ENCODE peak calls at places on chromosomes 4 and X, in six cellular contexts. One of them, this sample, is unnamed.

GRCh38 chrX:94288325-94288724 is 614.3 kb downstream of the FAM133A start:
- DNase-seq in neural progenitor cell: peak; percentile 10
- DNase-seq in GM23338: peak; percentile 17
- DNase-seq in K562: no peak
- DNase-seq in IMR-90: no peak
- DNase-seq in fibroblast of lung: no peak
- DNase-seq in this sample: peak; percentile 6

GRCh38 chr4:38765391-38765790 is 17.4 kb downstream of the TLR10 start:
- DNase-seq in neural progenitor cell: no peak
- DNase-seq in IMR-90: peak; percentile 80
- DNase-seq in GM23338: no peak
- DNase-seq in K562: no peak
- DNase-seq in fibroblast of lung: peak; percentile 27
- DNase-seq in this sample: no peak

GRCh38 chrX:100731441-100732281 is at the start of gene SYTL4:
- DNase-seq in IMR-90: no peak
- DNase-seq in K562: peak; percentile 43
- DNase-seq in neural progenitor cell: peak; percentile 57
- DNase-seq in GM23338: peak; percentile 60
- DNase-seq in fibroblast of lung: no peak
- DNase-seq in this sample: peak; percentile 31

GRCh38 chrX:19285857-19286256 is 57.9 kb upstream of the PDHA1 start:
- DNase-seq in neural progenitor cell: no peak
- DNase-seq in K562: no peak
- DNase-seq in GM23338: no peak
- DNase-seq in IMR-90: no peak
- DNase-seq in fibroblast of lung: no peak
- DNase-seq in this sample: no peak

GRCh38 chr4:168453146-168453545 is 27.1 kb downstream of the DDX60L start:
- DNase-seq in fibroblast of lung: no peak
- DNase-seq in K562: no peak
- DNase-seq in IMR-90: no peak
- DNase-seq in GM23338: no peak
- DNase-seq in neural progenitor cell: peak; percentile 31
- DNase-seq in this sample: no peak

GRCh38 chr4:77817304-77818076 is 1.7 kb downstream of the CNOT6L start:
- DNase-seq in K562: no peak
- DNase-seq in neural progenitor cell: no peak
- DNase-seq in IMR-90: no peak
- DNase-seq in fibroblast of lung: no peak
- DNase-seq in GM23338: no peak
- DNase-seq in this sample: peak; percentile 57

GRCh38 chr4:147198411-147199051 is 252.9 kb upstream of the TTC29 start:
- DNase-seq in fibroblast of lung: no peak
- DNase-seq in GM23338: peak; percentile 70
- DNase-seq in K562: no peak
- DNase-seq in neural progenitor cell: peak; percentile 58
- DNase-seq in IMR-90: peak; percentile 41
- DNase-seq in this sample: no peak

GRCh38 chrX:47854474-47854873 is 17.8 kb downstream of the ZNF81 start:
- DNase-seq in GM23338: peak; percentile 31
- DNase-seq in fibroblast of lung: peak; percentile 36
- DNase-seq in neural progenitor cell: peak; percentile 45
- DNase-seq in K562: no peak
- DNase-seq in IMR-90: peak; percentile 13
- DNase-seq in this sample: peak; percentile 30

GRCh38 chr4:169485791-169486742 is 126.3 kb downstream of the NEK1 start:
- DNase-seq in IMR-90: peak; percentile 71
- DNase-seq in GM23338: peak; percentile 66
- DNase-seq in neural progenitor cell: peak; percentile 49
- DNase-seq in K562: no peak
- DNase-seq in fibroblast of lung: peak; percentile 79
- DNase-seq in this sample: peak; percentile 48

GRCh38 chr4:9976781-9977180 is 44.5 kb downstream of the SLC2A9 start:
- DNase-seq in GM23338: no peak
- DNase-seq in K562: no peak
- DNase-seq in fibroblast of lung: no peak
- DNase-seq in neural progenitor cell: no peak
- DNase-seq in IMR-90: no peak
- DNase-seq in this sample: no peak

GRCh38 chr4:80049813-80050534 is 23.1 kb downstream of the ANTXR2 start:
- DNase-seq in fibroblast of lung: peak; percentile 15
- DNase-seq in neural progenitor cell: no peak
- DNase-seq in K562: no peak
- DNase-seq in IMR-90: no peak
- DNase-seq in GM23338: no peak
- DNase-seq in this sample: no peak

GRCh38 chr4:96509039-96509741 is 669.3 kb downstream of the PDHA2 start:
- DNase-seq in K562: no peak
- DNase-seq in IMR-90: no peak
- DNase-seq in neural progenitor cell: no peak
- DNase-seq in GM23338: no peak
- DNase-seq in fibroblast of lung: no peak
- DNase-seq in this sample: no peak

GRCh38 chrX:150363561-150364346 is 637 bp downstream of the MAMLD1 start:
- DNase-seq in fibroblast of lung: peak; percentile 29
- DNase-seq in GM23338: peak; percentile 59
- DNase-seq in neural progenitor cell: peak; percentile 63
- DNase-seq in IMR-90: peak; percentile 29
- DNase-seq in K562: no peak
- DNase-seq in this sample: peak; percentile 55

DNA sequence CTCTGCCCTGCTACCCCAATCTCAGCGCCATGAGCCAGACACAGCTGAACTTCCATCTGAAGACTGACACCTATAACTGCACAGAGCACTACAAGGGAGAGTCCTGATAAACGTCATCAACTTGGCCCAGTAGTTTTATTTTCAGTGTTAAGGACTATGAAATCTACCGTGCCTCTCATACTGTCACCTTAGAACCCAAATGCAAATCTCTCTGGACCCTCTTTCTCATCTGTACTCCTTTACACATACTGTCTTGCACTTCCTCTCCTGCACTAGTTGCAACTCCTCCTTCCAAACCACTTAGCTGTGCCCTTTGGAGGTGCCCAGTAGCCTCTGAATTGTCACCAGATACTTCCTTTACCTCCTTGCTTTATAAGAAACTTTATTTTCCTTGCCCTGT is 420.2 kb upstream of the CNKSR2 start:
- DNase-seq in K562: no peak
- DNase-seq in fibroblast of lung: no peak
- DNase-seq in neural progenitor cell: no peak
- DNase-seq in IMR-90: no peak
- DNase-seq in GM23338: no peak
- DNase-seq in this sample: no peak
- H3K4me3 ChIP-seq in K562: no peak overlapping the region
- H3K4me3 ChIP-seq in fibroblast of lung: no peak overlapping the region
- H3K4me3 ChIP-seq in neural progenitor cell: no peak overlapping the region
- H3K4me3 ChIP-seq in IMR-90: no peak overlapping the region
- H3K4me3 ChIP-seq in GM23338: no peak overlapping the region
- H3K4me3 ChIP-seq in this sample: no peak overlapping the region

DNA sequence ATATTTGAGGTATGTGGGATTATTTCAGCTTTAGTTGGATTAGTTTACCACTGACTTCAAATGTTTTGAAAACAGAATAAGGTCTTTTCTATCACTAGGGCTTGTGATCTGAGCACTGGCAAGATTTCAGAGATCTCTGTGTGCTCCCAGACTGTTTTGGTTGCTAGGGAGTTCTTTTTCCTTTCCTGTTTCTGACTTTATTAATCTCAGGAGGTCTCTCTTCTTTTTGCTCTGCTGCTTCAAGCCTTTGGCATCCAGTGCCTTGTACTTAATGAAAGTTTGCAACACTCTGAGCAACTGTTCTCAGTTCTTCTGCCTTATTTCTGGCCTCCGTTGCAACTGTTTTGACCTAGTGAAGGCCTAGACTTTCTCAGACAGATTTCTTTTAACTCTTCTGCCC is 32.1 kb upstream of the PAQR3 start:
- DNase-seq in K562: no peak
- DNase-seq in IMR-90: no peak
- DNase-seq in fibroblast of lung: no peak
- DNase-seq in neural progenitor cell: no peak
- DNase-seq in GM23338: no peak
- DNase-seq in this sample: peak; percentile 38
- H3K27ac ChIP-seq in K562: no peak overlapping the region
- H3K27ac ChIP-seq in IMR-90: no peak overlapping the region
- H3K27ac ChIP-seq in fibroblast of lung: no peak overlapping the region
- H3K27ac ChIP-seq in neural progenitor cell: no peak overlapping the region
- H3K27ac ChIP-seq in GM23338: no peak overlapping the region
- H3K27ac ChIP-seq in this sample: peak overlapping the region; percentile 78

GRCh38 chr4:149999485-150000074 is 78.7 kb upstream of the DCLK2 start:
- DNase-seq in IMR-90: peak; percentile 87
- DNase-seq in K562: no peak
- DNase-seq in fibroblast of lung: peak; percentile 87
- DNase-seq in GM23338: peak; percentile 54
- DNase-seq in neural progenitor cell: peak; percentile 64
- DNase-seq in this sample: peak; percentile 68

GRCh38 chr4:149995134-149995756 is 83.0 kb upstream of the DCLK2 start:
- DNase-seq in K562: no peak
- DNase-seq in neural progenitor cell: no peak
- DNase-seq in fibroblast of lung: no peak
- DNase-seq in IMR-90: no peak
- DNase-seq in GM23338: no peak
- DNase-seq in this sample: no peak

GRCh38 chr4:150001815-150002214 is 76.4 kb upstream of the DCLK2 start:
- DNase-seq in neural progenitor cell: no peak
- DNase-seq in IMR-90: peak; percentile 59
- DNase-seq in GM23338: no peak
- DNase-seq in fibroblast of lung: no peak
- DNase-seq in K562: no peak
- DNase-seq in this sample: no peak

GRCh38 chr4:150002561-150002960 is 75.7 kb upstream of the DCLK2 start:
- DNase-seq in IMR-90: peak; percentile 34
- DNase-seq in K562: no peak
- DNase-seq in neural progenitor cell: no peak
- DNase-seq in fibroblast of lung: no peak
- DNase-seq in GM23338: no peak
- DNase-seq in this sample: no peak

DNA sequence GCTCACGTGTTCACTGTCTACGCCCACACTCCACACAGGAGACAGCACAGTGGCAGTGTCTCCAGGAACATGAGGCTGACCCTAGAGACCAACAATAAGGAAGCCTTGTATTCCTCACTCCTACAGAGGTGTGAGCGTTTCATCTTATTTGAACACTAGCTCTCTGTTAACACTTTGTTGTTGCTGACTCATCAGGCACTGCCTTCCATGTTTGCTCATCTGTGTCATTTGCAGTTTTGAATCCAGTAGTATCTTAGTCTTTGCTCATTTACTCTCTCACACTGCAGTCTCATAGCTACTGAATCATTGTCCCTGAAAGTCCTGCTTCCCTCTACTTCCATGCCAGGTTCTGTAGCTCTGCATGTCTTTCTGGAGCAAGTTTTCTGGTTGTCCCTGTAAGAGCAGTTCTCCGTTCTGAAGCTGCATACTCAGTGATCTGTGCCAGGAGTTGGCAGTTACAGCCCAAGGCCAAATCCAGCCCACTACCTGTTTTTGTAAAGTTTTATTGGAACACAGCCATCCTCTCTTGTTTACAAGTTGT is 80.3 kb upstream of the DCLK2 start:
- DNase-seq in GM23338: no peak
- DNase-seq in IMR-90: peak; percentile 60
- DNase-seq in fibroblast of lung: no peak
- DNase-seq in K562: no peak
- DNase-seq in neural progenitor cell: no peak
- DNase-seq in this sample: peak; percentile 56
- H2AFZ ChIP-seq in GM23338: peak overlapping the region; percentile 67
- H2AFZ ChIP-seq in IMR-90: peak overlapping the region; percentile 84
- H2AFZ ChIP-seq in fibroblast of lung: peak overlapping the region; percentile 81
- H2AFZ ChIP-seq in K562: peak overlapping the region; percentile 65
- H2AFZ ChIP-seq in neural progenitor cell: peak overlapping the region; percentile 79
- H2AFZ ChIP-seq in this sample: peak overlapping the region; percentile 2

GRCh38 chr4:159267023-159267939 is 164.4 kb downstream of the RAPGEF2 start:
- DNase-seq in K562: no peak
- DNase-seq in neural progenitor cell: peak; percentile 18
- DNase-seq in fibroblast of lung: peak; percentile 49
- DNase-seq in IMR-90: peak; percentile 48
- DNase-seq in GM23338: no peak
- DNase-seq in this sample: no peak

GRCh38 chr4:159269956-159270355 is 167.1 kb downstream of the RAPGEF2 start:
- DNase-seq in neural progenitor cell: no peak
- DNase-seq in GM23338: no peak
- DNase-seq in IMR-90: no peak
- DNase-seq in K562: no peak
- DNase-seq in fibroblast of lung: no peak
- DNase-seq in this sample: no peak

GRCh38 chr4:159267940-159268327 is 165.1 kb downstream of the RAPGEF2 start:
- DNase-seq in fibroblast of lung: peak; percentile 65
- DNase-seq in IMR-90: no peak
- DNase-seq in neural progenitor cell: no peak
- DNase-seq in GM23338: no peak
- DNase-seq in K562: no peak
- DNase-seq in this sample: no peak

GRCh38 chr4:159269143-159269542 is 166.3 kb downstream of the RAPGEF2 start:
- DNase-seq in neural progenitor cell: no peak
- DNase-seq in fibroblast of lung: no peak
- DNase-seq in K562: no peak
- DNase-seq in IMR-90: no peak
- DNase-seq in GM23338: no peak
- DNase-seq in this sample: no peak

DNA sequence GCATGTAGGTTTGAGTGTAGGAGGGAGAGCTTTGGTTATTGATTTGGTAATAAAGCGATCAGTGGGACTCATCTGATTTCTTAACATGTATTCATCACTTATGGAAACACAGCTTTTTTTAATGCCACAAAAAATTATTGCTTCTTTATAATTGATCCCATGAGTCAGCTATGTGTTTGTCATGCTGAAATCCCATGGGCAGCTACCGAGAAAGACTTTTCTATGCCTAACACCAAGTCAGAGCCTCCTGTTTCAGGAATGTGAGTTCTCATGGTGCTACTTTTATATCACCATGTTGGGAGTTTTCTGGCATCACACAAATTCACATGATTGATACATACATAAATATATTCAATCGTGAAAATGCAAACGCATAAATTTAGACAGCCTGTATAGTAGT is 165.7 kb downstream of the RAPGEF2 start:
- DNase-seq in IMR-90: no peak
- DNase-seq in GM23338: no peak
- DNase-seq in K562: no peak
- DNase-seq in fibroblast of lung: no peak
- DNase-seq in neural progenitor cell: no peak
- DNase-seq in this sample: no peak
- H3K4me3 ChIP-seq in IMR-90: no peak overlapping the region
- H3K4me3 ChIP-seq in GM23338: no peak overlapping the region
- H3K4me3 ChIP-seq in K562: no peak overlapping the region
- H3K4me3 ChIP-seq in fibroblast of lung: peak overlapping the region; percentile 51
- H3K4me3 ChIP-seq in neural progenitor cell: no peak overlapping the region
- H3K4me3 ChIP-seq in this sample: no peak overlapping the region

DNA sequence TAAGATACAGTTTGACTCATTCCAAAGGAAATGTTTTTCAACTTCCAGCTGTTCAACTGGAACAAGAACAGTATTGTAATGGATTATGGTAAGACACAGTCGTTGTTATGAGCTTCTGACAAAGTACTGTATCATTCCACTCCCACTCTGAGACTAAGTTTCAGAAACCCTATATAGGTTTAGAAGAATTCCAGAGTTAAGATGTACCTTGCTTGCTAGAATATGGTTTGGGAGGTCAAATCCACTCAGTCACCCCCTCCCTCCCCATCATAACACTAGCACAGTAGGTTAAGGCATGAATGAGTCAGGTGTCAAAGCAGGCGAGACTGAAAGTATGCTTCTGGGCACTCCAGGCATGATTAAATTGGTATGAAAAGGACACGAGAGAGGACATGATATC is 339.7 kb downstream of the DMD start:
- DNase-seq in IMR-90: peak; percentile 35
- DNase-seq in neural progenitor cell: no peak
- DNase-seq in K562: no peak
- DNase-seq in fibroblast of lung: peak; percentile 38
- DNase-seq in GM23338: no peak
- DNase-seq in this sample: no peak
- H3K27ac ChIP-seq in IMR-90: no peak overlapping the region
- H3K27ac ChIP-seq in neural progenitor cell: no peak overlapping the region
- H3K27ac ChIP-seq in K562: no peak overlapping the region
- H3K27ac ChIP-seq in fibroblast of lung: no peak overlapping the region
- H3K27ac ChIP-seq in GM23338: no peak overlapping the region
- H3K27ac ChIP-seq in this sample: no peak overlapping the region